ENCODE peak calls at places on chromosomes 16 and 17, in five cellular contexts. One of them, this sample, is unnamed.
A peak's percentile ranks its signal among the peaks of the same experiment; 100 is the strongest.

GRCh38 chr17:28181568-28181967 is 137.4 kb upstream of the TMEM97 start:
- DNase-seq in nephron progenitor cell: no peak
- DNase-seq in mammary epithelial cell: no peak
- DNase-seq in endodermal cell: no peak
- DNase-seq in choroid plexus epithelial cell: no peak
- DNase-seq in this sample: no peak

GRCh38 chr17:80501739-80502577 is 25.6 kb upstream of the NPTX1 start:
- DNase-seq in mammary epithelial cell: peak; percentile 93
- DNase-seq in choroid plexus epithelial cell: no peak
- DNase-seq in nephron progenitor cell: no peak
- DNase-seq in endodermal cell: no peak
- DNase-seq in this sample: peak; percentile 86

GRCh38 chr17:41492771-41493170 is 3.1 kb upstream of the KRT36 start:
- DNase-seq in choroid plexus epithelial cell: peak; percentile 85
- DNase-seq in endodermal cell: no peak
- DNase-seq in mammary epithelial cell: no peak
- DNase-seq in nephron progenitor cell: no peak
- DNase-seq in this sample: peak; percentile 40

GRCh38 chr16:31477220-31478216 is 5.4 kb upstream of the SLC5A2 start:
- DNase-seq in mammary epithelial cell: no peak
- DNase-seq in endodermal cell: peak; percentile 92
- DNase-seq in choroid plexus epithelial cell: no peak
- DNase-seq in nephron progenitor cell: peak; percentile 85
- DNase-seq in this sample: no peak

GRCh38 chr17:80899402-80900268 is 92.0 kb upstream of the CHMP6 start:
- DNase-seq in mammary epithelial cell: peak; percentile 12
- DNase-seq in endodermal cell: peak; percentile 96
- DNase-seq in choroid plexus epithelial cell: peak; percentile 38
- DNase-seq in nephron progenitor cell: peak; percentile 47
- DNase-seq in this sample: peak; percentile 40

GRCh38 chr17:2693561-2694380 is 17.8 kb downstream of the CLUH start:
- DNase-seq in nephron progenitor cell: no peak
- DNase-seq in endodermal cell: peak; percentile 48
- DNase-seq in choroid plexus epithelial cell: no peak
- DNase-seq in mammary epithelial cell: no peak
- DNase-seq in this sample: no peak

GRCh38 chr17:8405499-8406016 is 7.9 kb upstream of the RNF222 start:
- DNase-seq in endodermal cell: no peak
- DNase-seq in nephron progenitor cell: no peak
- DNase-seq in choroid plexus epithelial cell: no peak
- DNase-seq in mammary epithelial cell: no peak
- DNase-seq in this sample: no peak

GRCh38 chr16:585351-585750 is 4.5 kb upstream of the RAB40C start:
- DNase-seq in nephron progenitor cell: no peak
- DNase-seq in choroid plexus epithelial cell: no peak
- DNase-seq in endodermal cell: peak; percentile 81
- DNase-seq in mammary epithelial cell: no peak
- DNase-seq in this sample: no peak

GRCh38 chr17:9419932-9420453 is 155.6 kb downstream of the STX8 start:
- DNase-seq in choroid plexus epithelial cell: peak; percentile 34
- DNase-seq in endodermal cell: no peak
- DNase-seq in nephron progenitor cell: no peak
- DNase-seq in mammary epithelial cell: no peak
- DNase-seq in this sample: no peak

GRCh38 chr16:71916397-71916920 is 21.1 kb downstream of the IST1 start:
- DNase-seq in endodermal cell: no peak
- DNase-seq in mammary epithelial cell: no peak
- DNase-seq in choroid plexus epithelial cell: peak; percentile 65
- DNase-seq in nephron progenitor cell: no peak
- DNase-seq in this sample: peak; percentile 26

GRCh38 chr17:34780438-34780837 is 180.8 kb downstream of the CCT6B start:
- DNase-seq in endodermal cell: no peak
- DNase-seq in mammary epithelial cell: no peak
- DNase-seq in choroid plexus epithelial cell: no peak
- DNase-seq in nephron progenitor cell: no peak
- DNase-seq in this sample: no peak

GRCh38 chr16:16992986-16993783 is 477.6 kb downstream of the XYLT1 start:
- DNase-seq in mammary epithelial cell: no peak
- DNase-seq in endodermal cell: no peak
- DNase-seq in nephron progenitor cell: peak; percentile 36
- DNase-seq in choroid plexus epithelial cell: no peak
- DNase-seq in this sample: no peak

GRCh38 chr17:66123163-66123562 is 68.8 kb downstream of the CEP112 start:
- DNase-seq in endodermal cell: peak; percentile 68
- DNase-seq in nephron progenitor cell: no peak
- DNase-seq in mammary epithelial cell: peak; percentile 23
- DNase-seq in choroid plexus epithelial cell: peak; percentile 34
- DNase-seq in this sample: peak; percentile 14

GRCh38 chr17:3667366-3668278 is 756 bp downstream of the TAX1BP3 start:
- DNase-seq in mammary epithelial cell: peak; percentile 84
- DNase-seq in endodermal cell: peak; percentile 92
- DNase-seq in choroid plexus epithelial cell: peak; percentile 94
- DNase-seq in nephron progenitor cell: peak; percentile 84
- DNase-seq in this sample: peak; percentile 95

GRCh38 chr17:82544431-82545070 is 25.0 kb downstream of the FOXK2 start:
- DNase-seq in choroid plexus epithelial cell: no peak
- DNase-seq in nephron progenitor cell: no peak
- DNase-seq in mammary epithelial cell: no peak
- DNase-seq in endodermal cell: no peak
- DNase-seq in this sample: peak; percentile 60

GRCh38 chr16:535446-536405 is 8.2 kb downstream of the CAPN15 start:
- DNase-seq in nephron progenitor cell: no peak
- DNase-seq in choroid plexus epithelial cell: peak; percentile 68
- DNase-seq in mammary epithelial cell: peak; percentile 81
- DNase-seq in endodermal cell: no peak
- DNase-seq in this sample: peak; percentile 74

GRCh38 chr16:56844056-56844455 is 21.0 kb upstream of the SLC12A3 start:
- DNase-seq in endodermal cell: no peak
- DNase-seq in choroid plexus epithelial cell: no peak
- DNase-seq in nephron progenitor cell: no peak
- DNase-seq in mammary epithelial cell: no peak
- DNase-seq in this sample: no peak

GRCh38 chr16:22274916-22275315 is 22.3 kb upstream of the POLR3E start:
- DNase-seq in nephron progenitor cell: no peak
- DNase-seq in choroid plexus epithelial cell: no peak
- DNase-seq in endodermal cell: no peak
- DNase-seq in mammary epithelial cell: no peak
- DNase-seq in this sample: no peak

GRCh38 chr17:57809879-57810278 is 40.0 kb downstream of the MRPS23 start:
- DNase-seq in endodermal cell: peak; percentile 23
- DNase-seq in choroid plexus epithelial cell: no peak
- DNase-seq in nephron progenitor cell: no peak
- DNase-seq in mammary epithelial cell: no peak
- DNase-seq in this sample: no peak

GRCh38 chr16:88194397-88195020 is 188.2 kb upstream of the ZNF469 start:
- DNase-seq in mammary epithelial cell: no peak
- DNase-seq in choroid plexus epithelial cell: peak; percentile 63
- DNase-seq in endodermal cell: no peak
- DNase-seq in nephron progenitor cell: no peak
- DNase-seq in this sample: peak; percentile 66

GRCh38 chr16:24497405-24497804 is 42.0 kb upstream of the RBBP6 start:
- DNase-seq in endodermal cell: peak; percentile 78
- DNase-seq in mammary epithelial cell: peak; percentile 31
- DNase-seq in choroid plexus epithelial cell: peak; percentile 50
- DNase-seq in nephron progenitor cell: no peak
- DNase-seq in this sample: peak; percentile 2

GRCh38 chr17:10271004-10271620 is 72.7 kb upstream of the GAS7 start:
- DNase-seq in endodermal cell: no peak
- DNase-seq in nephron progenitor cell: no peak
- DNase-seq in choroid plexus epithelial cell: peak; percentile 1
- DNase-seq in mammary epithelial cell: no peak
- DNase-seq in this sample: peak; percentile 54

GRCh38 chr17:78430892-78431691 is 52.6 kb downstream of the PGS1 start:
- DNase-seq in choroid plexus epithelial cell: peak; percentile 79
- DNase-seq in endodermal cell: no peak
- DNase-seq in mammary epithelial cell: no peak
- DNase-seq in nephron progenitor cell: no peak
- DNase-seq in this sample: no peak

GRCh38 chr17:42617956-42618431 is 8.5 kb downstream of the TUBG1 start:
- DNase-seq in choroid plexus epithelial cell: no peak
- DNase-seq in endodermal cell: no peak
- DNase-seq in mammary epithelial cell: peak; percentile 41
- DNase-seq in nephron progenitor cell: no peak
- DNase-seq in this sample: no peak

GRCh38 chr16:69123894-69124293 is 8.5 kb downstream of the CHTF8 start:
- DNase-seq in nephron progenitor cell: peak; percentile 65
- DNase-seq in mammary epithelial cell: peak; percentile 56
- DNase-seq in endodermal cell: peak; percentile 73
- DNase-seq in choroid plexus epithelial cell: peak; percentile 86
- DNase-seq in this sample: peak; percentile 76

GRCh38 chr16:29943846-29944669 is 17.8 kb upstream of the TMEM219 start:
- DNase-seq in endodermal cell: peak; percentile 90
- DNase-seq in choroid plexus epithelial cell: peak; percentile 96
- DNase-seq in mammary epithelial cell: peak; percentile 97
- DNase-seq in nephron progenitor cell: peak; percentile 28
- DNase-seq in this sample: peak; percentile 99
- TF ChIP-seq CTCF in endodermal cell: peak; percentile 60
- TF ChIP-seq CTCF in choroid plexus epithelial cell: peak; percentile 64
- TF ChIP-seq CTCF in mammary epithelial cell: peak; percentile 40
- TF ChIP-seq CTCF in nephron progenitor cell: no peak
- TF ChIP-seq CTCF in this sample: peak; percentile 53

GRCh38 chr17:75060434-75061054 is 13.5 kb downstream of the KCTD2 start:
- DNase-seq in endodermal cell: no peak
- DNase-seq in nephron progenitor cell: no peak
- DNase-seq in mammary epithelial cell: no peak
- DNase-seq in choroid plexus epithelial cell: no peak
- DNase-seq in this sample: no peak

GRCh38 chr17:75063201-75063600 is 16.2 kb downstream of the KCTD2 start:
- DNase-seq in endodermal cell: no peak
- DNase-seq in mammary epithelial cell: no peak
- DNase-seq in choroid plexus epithelial cell: no peak
- DNase-seq in nephron progenitor cell: no peak
- DNase-seq in this sample: no peak

GRCh38 chr17:75061618-75062017 is 14.6 kb downstream of the KCTD2 start:
- DNase-seq in mammary epithelial cell: no peak
- DNase-seq in nephron progenitor cell: no peak
- DNase-seq in choroid plexus epithelial cell: no peak
- DNase-seq in endodermal cell: no peak
- DNase-seq in this sample: no peak

GRCh38 chr17:75061055-75061438 is 14.0 kb downstream of the KCTD2 start:
- DNase-seq in choroid plexus epithelial cell: no peak
- DNase-seq in mammary epithelial cell: no peak
- DNase-seq in nephron progenitor cell: no peak
- DNase-seq in endodermal cell: no peak
- DNase-seq in this sample: no peak

DNA sequence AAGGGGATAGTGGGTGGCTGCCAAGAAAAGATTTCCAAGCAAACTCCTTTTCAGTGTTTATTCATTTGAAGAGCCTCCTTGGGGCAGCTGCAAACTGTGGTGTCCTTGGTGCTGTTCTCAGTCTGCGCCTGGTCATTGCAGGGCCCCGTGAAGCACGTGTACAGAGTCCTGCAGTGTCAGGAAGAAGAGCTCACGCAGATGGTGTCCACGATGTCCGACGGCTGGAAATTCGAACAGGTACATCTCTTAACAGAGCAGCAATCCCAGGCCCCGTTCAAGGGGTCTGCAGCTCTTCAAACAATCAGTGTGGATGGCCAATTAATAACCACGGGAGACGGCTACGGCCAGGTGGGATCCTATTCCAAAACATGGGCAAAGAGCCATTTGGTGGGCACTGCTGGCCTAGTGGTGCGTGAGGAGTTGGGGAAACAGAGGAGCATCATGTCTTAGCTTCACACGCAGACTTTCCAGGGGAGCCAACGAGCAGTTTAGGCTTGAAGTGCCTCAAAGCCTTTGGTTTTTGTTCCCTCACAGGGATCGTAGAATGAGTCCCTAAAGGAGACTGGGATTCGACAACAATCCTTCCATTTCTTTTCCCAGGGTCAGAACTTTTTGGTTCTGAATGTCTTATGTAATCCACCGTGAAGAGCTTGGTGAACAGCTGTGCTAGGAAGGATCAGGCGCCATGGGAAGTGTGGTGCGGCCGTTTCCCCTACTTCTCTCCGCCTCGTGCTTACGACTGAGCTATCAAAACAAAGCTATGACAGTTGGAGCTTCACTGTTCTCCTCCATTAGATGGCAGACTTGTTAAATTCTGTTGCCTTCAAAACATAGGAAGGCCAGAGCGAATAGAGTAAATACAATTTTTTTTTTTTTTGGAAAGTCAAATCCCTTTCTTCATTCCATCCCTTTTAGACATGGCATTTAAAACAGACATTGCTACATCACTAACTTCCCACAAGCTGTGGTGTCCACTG is 12.6 kb downstream of the KCTD2 start:
- DNase-seq in endodermal cell: no peak
- DNase-seq in choroid plexus epithelial cell: peak; percentile 87
- DNase-seq in nephron progenitor cell: no peak
- DNase-seq in mammary epithelial cell: no peak
- DNase-seq in this sample: peak; percentile 85
- TF ChIP-seq CTCF in endodermal cell: peak; percentile 67
- TF ChIP-seq CTCF in choroid plexus epithelial cell: peak; percentile 67
- TF ChIP-seq CTCF in nephron progenitor cell: peak; percentile 13
- TF ChIP-seq CTCF in mammary epithelial cell: peak; percentile 31
- TF ChIP-seq CTCF in this sample: peak; percentile 54

DNA sequence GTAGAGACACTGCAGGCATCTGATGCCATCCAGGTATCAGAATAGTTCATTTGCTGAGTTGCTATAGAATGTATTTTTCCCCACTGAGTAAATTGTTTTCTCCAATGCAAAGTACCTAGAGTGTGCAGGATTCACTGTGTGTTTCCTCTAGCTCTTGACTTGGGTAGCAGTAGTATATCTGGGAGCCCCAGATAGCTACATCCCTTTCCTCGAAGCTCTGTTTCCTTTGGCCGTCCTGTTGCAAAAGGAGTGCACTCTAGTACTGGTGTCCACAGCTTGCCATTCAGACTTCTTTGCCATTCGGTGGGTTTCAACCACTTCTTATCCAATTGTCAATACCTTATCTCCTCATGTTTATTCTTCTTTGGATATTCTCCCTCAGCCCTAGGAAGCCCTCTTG is 12.8 kb downstream of the ABCA8 start:
- DNase-seq in mammary epithelial cell: no peak
- DNase-seq in choroid plexus epithelial cell: no peak
- DNase-seq in endodermal cell: no peak
- DNase-seq in nephron progenitor cell: no peak
- DNase-seq in this sample: no peak
- TF ChIP-seq CTCF in mammary epithelial cell: no peak
- TF ChIP-seq CTCF in choroid plexus epithelial cell: no peak
- TF ChIP-seq CTCF in endodermal cell: no peak
- TF ChIP-seq CTCF in nephron progenitor cell: no peak
- TF ChIP-seq CTCF in this sample: no peak

GRCh38 chr16:11673091-11674000 is 5.1 kb downstream of the SNN start:
- DNase-seq in mammary epithelial cell: no peak
- DNase-seq in endodermal cell: peak; percentile 48
- DNase-seq in choroid plexus epithelial cell: no peak
- DNase-seq in nephron progenitor cell: no peak
- DNase-seq in this sample: no peak

GRCh38 chr16:11674818-11675560 is 6.7 kb downstream of the SNN start:
- DNase-seq in choroid plexus epithelial cell: peak; percentile 45
- DNase-seq in mammary epithelial cell: peak; percentile 34
- DNase-seq in endodermal cell: no peak
- DNase-seq in nephron progenitor cell: no peak
- DNase-seq in this sample: no peak

GRCh38 chr16:11672206-11673090 is 4.2 kb downstream of the SNN start:
- DNase-seq in nephron progenitor cell: no peak
- DNase-seq in choroid plexus epithelial cell: no peak
- DNase-seq in endodermal cell: no peak
- DNase-seq in mammary epithelial cell: no peak
- DNase-seq in this sample: no peak

GRCh38 chr16:11675561-11676511 is 7.6 kb downstream of the SNN start:
- DNase-seq in nephron progenitor cell: no peak
- DNase-seq in choroid plexus epithelial cell: no peak
- DNase-seq in mammary epithelial cell: peak; percentile 43
- DNase-seq in endodermal cell: peak; percentile 70
- DNase-seq in this sample: no peak

GRCh38 chr16:11674001-11674817 is 6.0 kb downstream of the SNN start:
- DNase-seq in nephron progenitor cell: no peak
- DNase-seq in mammary epithelial cell: no peak
- DNase-seq in choroid plexus epithelial cell: no peak
- DNase-seq in endodermal cell: no peak
- DNase-seq in this sample: no peak
- TF ChIP-seq CTCF in nephron progenitor cell: no peak
- TF ChIP-seq CTCF in mammary epithelial cell: no peak
- TF ChIP-seq CTCF in choroid plexus epithelial cell: no peak
- TF ChIP-seq CTCF in endodermal cell: no peak
- TF ChIP-seq CTCF in this sample: no peak

This sample was measured in fibroblast of villous mesenchyme.